ENCODE peak calls at places on chromosomes 3 and 15, in eight cellular contexts. P is right lobe of liver, D is adrenal gland, A is heart left ventricle, Z is body of pancreas, W is transverse colon, J is tibial nerve, M is IMR-90. U is an unnamed sample.

GRCh38 chr15:69154026-69154425 is 6.4 kb upstream of the GLCE start:
- DNase-seq in W (no peak), A (no peak), Z (no peak), M (peak; percentile 42), J (no peak), D (no peak), P (no peak), U (no peak)

GRCh38 chr15:47505712-47506542 is 211.4 kb upstream of the SEMA6D start:
- DNase-seq in W (no peak), Z (no peak), A (no peak), D (no peak), P (no peak), J (no peak), M (peak; percentile 74), U (no peak)

GRCh38 chr15:101183226-101183925 is 68.5 kb downstream of the CHSY1 start:
- DNase-seq in D (no peak), P (no peak), J (no peak), M (peak; percentile 86), Z (no peak), A (no peak), W (no peak), U (no peak)

GRCh38 chr3:119579366-119580147 is at the start of gene ADPRH:
- DNase-seq in W (peak; percentile 86), D (peak; percentile 89), P (peak; percentile 93), M (peak; percentile 17), Z (peak; percentile 87), A (peak; percentile 91), J (peak; percentile 51), U (no peak)

GRCh38 chr3:58180099-58180880 is 30.5 kb downstream of the DNASE1L3 start:
- DNase-seq in D (no peak), P (no peak), M (no peak), J (no peak), Z (no peak), W (no peak), A (no peak), U (no peak)

GRCh38 chr3:183094711-183095110 is 4.6 kb downstream of the MCCC1 start:
- DNase-seq in P (no peak), A (no peak), Z (peak; percentile 78), J (no peak), M (no peak), W (no peak), D (peak; percentile 34), U (no peak)

GRCh38 chr3:47715928-47716327 is 65.8 kb downstream of the SMARCC1 start:
- DNase-seq in A (no peak), M (peak; percentile 81), Z (peak; percentile 16), P (no peak), W (no peak), D (peak; percentile 78), J (no peak), U (no peak)

GRCh38 chr15:32035285-32035684 is 5.0 kb downstream of the CHRNA7 start:
- DNase-seq in D (no peak), P (no peak), A (no peak), M (no peak), J (no peak), Z (no peak), W (no peak), U (no peak)

GRCh38 chr15:55768670-55769185 is 25.8 kb upstream of the PRTG start:
- DNase-seq in D (no peak), P (no peak), J (no peak), A (no peak), M (no peak), Z (no peak), W (no peak), U (no peak)

GRCh38 chr3:134601539-134602439 is 49.0 kb downstream of the KY start:
- DNase-seq in J (no peak), D (peak; percentile 67), P (no peak), M (peak; percentile 70), W (no peak), Z (peak; percentile 35), A (no peak), U (no peak)

GRCh38 chr3:45817788-45818523 is 21.6 kb upstream of the SLC6A20 start:
- DNase-seq in J (peak; percentile 69), M (peak; percentile 99), W (peak; percentile 31), Z (peak; percentile 84), A (peak; percentile 51), D (peak; percentile 82), P (no peak), U (no peak)

GRCh38 chr3:107524214-107525100 is 1.7 kb downstream of the BBX start:
- DNase-seq in P (peak; percentile 79), J (peak; percentile 39), Z (peak; percentile 57), M (peak; percentile 51), D (peak; percentile 81), A (peak; percentile 67), W (peak; percentile 51), U (no peak)

GRCh38 chr3:52291508-52292181 is 4.0 kb downstream of the GLYCTK start:
- DNase-seq in M (no peak), A (no peak), J (no peak), P (no peak), Z (peak; percentile 35), W (peak; percentile 41), D (peak; percentile 45), U (no peak)

GRCh38 chr15:82870727-82871576 is 61.5 kb downstream of the WHAMM start:
- DNase-seq in J (no peak), Z (no peak), D (no peak), A (no peak), W (no peak), P (no peak), M (no peak), U (no peak)

GRCh38 chr15:83064859-83065258 is 2.2 kb downstream of the BTBD1 start:
- DNase-seq in D (no peak), J (no peak), A (no peak), M (peak; percentile 37), P (no peak), Z (no peak), W (no peak), U (no peak)

GRCh38 chr3:111895079-111895478 is 36.0 kb downstream of the PHLDB2 start:
- DNase-seq in W (no peak), Z (no peak), D (no peak), A (no peak), J (no peak), M (peak; percentile 76), P (no peak), U (no peak)

GRCh38 chr3:98764692-98765002 is 1.5 kb downstream of the ST3GAL6 start:
- DNase-seq in J (no peak), D (no peak), W (no peak), M (no peak), A (no peak), P (no peak), Z (no peak), U (no peak)

GRCh38 chr3:98759629-98760028 is 3.5 kb upstream of the ST3GAL6 start:
- DNase-seq in A (no peak), M (no peak), W (no peak), J (no peak), P (no peak), Z (no peak), D (no peak), U (no peak)

GRCh38 chr3:98763814-98764691 is 913 bp downstream of the ST3GAL6 start:
- DNase-seq in A (no peak), J (no peak), Z (no peak), P (no peak), D (no peak), W (no peak), M (no peak), U (no peak)

GRCh38 chr3:98763076-98763475 is at the start of gene ST3GAL6:
- DNase-seq in Z (peak; percentile 25), P (peak; percentile 56), M (peak; percentile 42), D (peak; percentile 67), J (no peak), W (peak; percentile 17), A (peak; percentile 52), U (no peak)

DNA sequence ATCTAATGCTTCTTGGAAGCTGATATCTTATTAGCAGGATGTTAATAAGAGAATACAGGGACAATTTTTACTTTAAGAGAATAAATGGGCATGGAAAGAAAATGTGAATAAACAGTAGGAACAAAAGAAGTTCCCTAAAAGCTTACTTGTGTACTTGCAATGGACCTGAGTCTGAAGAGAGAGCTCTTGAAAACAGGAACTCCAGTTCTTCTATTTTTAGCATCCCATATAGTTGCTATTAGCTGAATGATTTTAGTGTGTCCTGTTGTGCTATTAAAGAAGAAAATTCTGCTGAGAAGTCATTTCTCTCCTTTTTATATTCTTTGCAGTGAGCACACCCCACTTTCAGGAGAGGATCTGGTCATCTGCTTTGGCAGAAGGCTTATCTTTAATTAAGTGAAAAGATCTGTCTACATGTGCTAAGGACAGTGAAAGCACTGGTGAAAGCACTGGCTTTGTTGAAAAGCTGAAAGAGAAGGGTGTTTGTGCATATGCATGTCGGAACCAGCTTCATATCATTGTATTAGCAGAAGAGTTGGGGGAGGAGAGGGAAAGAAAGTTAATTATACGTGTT is 1.4 kb upstream of the ST3GAL6 start:
- DNase-seq in D (no peak), W (no peak), M (no peak), P (no peak), J (no peak), Z (no peak), A (no peak), U (no peak)
- H3K4me1 ChIP-seq in D (no peaks in the 10 kb centered on the region), W (no peaks in the 10 kb centered on the region), M (peaks cover 4% of the 10 kb centered on the region), P (peaks cover 52% of the 10 kb centered on the region), J (peaks cover 11% of the 10 kb centered on the region), Z (peaks cover 14% of the 10 kb centered on the region), A (peaks cover 79% of the 10 kb centered on the region), U (no peaks in the 10 kb centered on the region)

GRCh38 chr15:78072080-78072892 is 5.2 kb downstream of the TBC1D2B start:
- DNase-seq in D (peak; percentile 88), J (no peak), Z (no peak), A (peak; percentile 42), W (peak; percentile 64), P (no peak), M (peak; percentile 66), U (no peak)
- TF ChIP-seq POLR2A in D (peak; percentile 81), J (no peak), Z (no peak), A (no peak), W (peak; percentile 60), P (peak; percentile 83), M (no peak), U (no peak)

GRCh38 chr3:14989943-14990753 is 42.8 kb downstream of the NR2C2 start:
- DNase-seq in A (peak; percentile 67), D (peak; percentile 60), P (peak; percentile 71), J (no peak), M (no peak), Z (no peak), W (no peak), U (no peak)
- H3K4me1 ChIP-seq in A (peaks cover 42% of the 10 kb centered on the region), D (peaks cover 10% of the 10 kb centered on the region), P (peaks cover 21% of the 10 kb centered on the region), J (peaks cover 11% of the 10 kb centered on the region), M (peaks cover 5% of the 10 kb centered on the region), Z (peaks cover 10% of the 10 kb centered on the region), W (peaks cover 10% of the 10 kb centered on the region), U (peaks cover 28% of the 10 kb centered on the region)

DNA sequence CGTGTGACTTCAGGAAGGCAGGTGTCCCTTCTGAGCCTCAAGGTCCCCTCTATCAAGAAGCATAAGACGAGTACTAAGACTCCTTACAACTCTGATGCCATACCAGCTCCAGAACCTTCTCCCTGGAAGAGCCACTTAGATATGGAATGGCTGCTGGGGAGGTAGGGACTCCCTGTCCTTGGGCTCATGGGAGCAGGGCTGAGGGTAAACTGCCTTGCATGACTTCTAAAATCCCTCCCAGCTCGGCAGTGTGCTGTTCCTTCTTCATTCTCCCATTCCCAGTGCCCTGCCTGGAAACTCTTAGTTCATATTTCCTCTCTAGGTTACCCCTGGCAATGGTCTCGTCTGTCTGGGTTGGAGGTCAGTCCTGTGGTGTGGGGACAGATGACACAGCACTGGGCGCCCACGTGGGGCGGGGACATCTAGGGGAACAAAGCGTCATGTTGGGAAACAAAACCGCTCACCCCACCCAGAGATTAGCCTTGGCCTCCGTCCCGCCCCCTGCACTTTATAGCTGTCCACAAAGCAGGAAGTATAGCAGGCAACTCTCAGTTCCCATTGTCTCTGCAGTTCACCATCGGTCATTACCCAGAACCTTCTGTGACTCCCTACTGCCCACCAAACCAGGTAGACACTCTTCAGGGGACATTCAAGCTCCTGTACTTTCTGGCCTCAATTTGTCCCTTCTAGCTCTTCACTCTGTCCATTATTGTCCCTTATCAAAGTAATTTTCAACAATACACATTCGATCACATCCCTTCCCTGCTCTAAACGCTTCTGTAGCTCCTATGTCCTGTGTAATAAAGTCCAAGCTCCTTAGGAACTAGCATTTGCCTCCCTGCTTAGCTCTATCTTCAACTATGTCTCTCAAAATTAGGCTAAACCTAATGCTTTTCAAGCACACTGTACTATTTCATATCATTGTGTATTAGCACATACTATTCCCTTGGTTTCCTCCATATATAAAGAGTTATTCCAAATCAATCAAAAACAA is 73.8 kb downstream of the IQSEC1 start:
- DNase-seq in A (peak; percentile 93), J (peak; percentile 65), D (peak; percentile 97), P (peak; percentile 91), W (peak; percentile 93), M (no peak), Z (peak; percentile 48), U (no peak)
- TF ChIP-seq POLR2A in A (no peak), J (no peak), D (peak; percentile 60), P (peak; percentile 21), W (peak; percentile 48), M (no peak), Z (no peak), U (no peak)